ENCODE peak calls at places on chromosomes 11 and 22, in nine cellular contexts. H, R, N, F, C, J, A, Y and G are unnamed samples.

GRCh38 chr22:45550416-45550815 is 47.7 kb downstream of the FBLN1 start:
- DNase-seq in H (no peak), R (no peak), N (no peak), F (no peak), C (no peak), J (no peak), A (no peak), Y (no peak), G (no peak)

GRCh38 chr11:7512525-7513209 is 1.1 kb upstream of the PPFIBP2 start:
- DNase-seq in H (no peak), R (peak; percentile 68), N (peak; percentile 68), F (peak; percentile 80), C (peak; percentile 49), J (peak; percentile 79), A (no peak), Y (no peak), G (peak; percentile 77)

GRCh38 chr11:20070459-20070858 is 89.8 kb downstream of the DBX1 start:
- DNase-seq in H (no peak), R (no peak), N (no peak), F (no peak), C (peak; percentile 79), J (no peak), A (no peak), Y (peak; percentile 52), G (no peak)

GRCh38 chr11:45644981-45645889 is 20.2 kb downstream of the CHST1 start:
- DNase-seq in H (peak; percentile 0), R (no peak), N (no peak), F (no peak), C (no peak), J (no peak), A (no peak), Y (no peak), G (no peak)

GRCh38 chr22:37390075-37390474 is 37.2 kb downstream of the ELFN2 start:
- DNase-seq in H (no peak), R (no peak), N (no peak), F (no peak), C (no peak), J (no peak), A (no peak), Y (no peak), G (no peak)

GRCh38 chr11:10564692-10565318 is 3.7 kb downstream of the LYVE1 start:
- DNase-seq in H (no peak), R (no peak), N (no peak), F (no peak), C (peak; percentile 48), J (no peak), A (no peak), Y (no peak), G (no peak)

GRCh38 chr11:117075186-117075585 is 23.0 kb downstream of the SIK3 start:
- DNase-seq in H (no peak), R (no peak), N (no peak), F (no peak), C (no peak), J (no peak), A (peak; percentile 75), Y (peak; percentile 59), G (no peak)

GRCh38 chr11:68266121-68266891 is 5.5 kb downstream of the C11orf24 start:
- DNase-seq in H (no peak), R (no peak), N (no peak), F (peak; percentile 53), C (no peak), J (peak; percentile 67), A (no peak), Y (no peak), G (no peak)

GRCh38 chr22:35334010-35334409 is 34.3 kb downstream of the TOM1 start:
- DNase-seq in H (no peak), R (no peak), N (no peak), F (no peak), C (no peak), J (peak; percentile 61), A (no peak), Y (no peak), G (no peak)

GRCh38 chr11:119319136-119319701 is 2.3 kb upstream of the MCAM start:
- DNase-seq in H (no peak), R (no peak), N (no peak), F (no peak), C (no peak), J (no peak), A (no peak), Y (no peak), G (no peak)

GRCh38 chr11:119319702-119320592 is 3.0 kb upstream of the MCAM start:
- DNase-seq in H (peak; percentile 83), R (no peak), N (no peak), F (no peak), C (no peak), J (no peak), A (no peak), Y (no peak), G (no peak)

GRCh38 chr11:119317592-119318239 is 786 bp upstream of the MCAM start:
- DNase-seq in H (no peak), R (no peak), N (no peak), F (no peak), C (peak; percentile 27), J (no peak), A (peak; percentile 80), Y (no peak), G (no peak)

GRCh38 chr11:119316729-119317591 is at the start of gene MCAM:
- DNase-seq in H (peak; percentile 81), R (no peak), N (peak; percentile 47), F (no peak), C (peak; percentile 33), J (peak; percentile 58), A (no peak), Y (no peak), G (no peak)

DNA sequence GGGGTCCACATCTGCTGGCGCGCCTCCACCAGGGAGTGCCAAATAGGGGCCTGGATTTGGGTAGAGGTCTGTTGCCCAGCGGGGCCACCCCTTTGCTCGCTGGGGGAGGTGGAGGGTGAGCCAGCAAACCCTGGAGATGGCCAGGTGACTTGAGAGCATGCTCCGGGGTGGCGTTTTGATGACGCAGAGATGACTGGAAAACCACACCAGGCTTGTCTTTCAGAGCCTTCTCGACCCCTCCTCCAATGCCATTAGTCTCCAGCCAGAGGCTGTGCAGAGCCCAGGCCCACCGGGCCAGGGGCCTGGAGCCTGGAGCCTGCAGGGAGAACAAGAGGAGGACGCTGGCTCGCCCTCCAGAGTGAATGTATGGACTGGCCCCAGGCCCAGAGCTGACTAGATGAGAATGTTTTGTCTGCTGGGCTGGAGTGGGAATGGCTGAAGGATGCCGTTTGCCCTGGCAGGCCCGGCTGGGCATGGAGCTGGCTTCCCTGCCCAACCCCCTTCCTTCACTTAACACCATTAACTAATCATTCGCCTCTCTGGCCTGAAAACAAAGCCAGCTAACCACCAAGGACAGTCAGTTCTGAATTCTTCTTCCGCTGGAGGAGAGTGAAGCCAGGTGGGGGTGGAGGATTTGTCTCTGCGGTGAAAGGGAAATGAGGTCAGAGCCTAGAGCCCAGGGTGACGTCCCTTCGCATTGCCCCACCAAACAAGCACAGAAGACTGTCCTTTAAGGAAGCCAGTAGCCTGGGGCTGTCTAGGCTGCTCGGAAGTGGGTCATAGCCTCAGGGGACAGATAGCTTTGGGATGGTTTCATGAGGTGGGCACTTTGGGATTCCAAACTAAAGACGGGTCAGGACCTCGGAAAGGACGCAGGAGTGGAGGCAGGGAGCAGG is 1.6 kb upstream of the MCAM start:
- DNase-seq in H (peak; percentile 57), R (no peak), N (no peak), F (peak; percentile 64), C (peak; percentile 62), J (peak; percentile 75), A (peak; percentile 93), Y (peak; percentile 71), G (no peak)
- TF ChIP-seq CTCF in H (no peak), R (no peak), N (no peak), F (no peak), C (no peak), J (no peak), A (no peak), Y (no peak), G (no peak)

GRCh38 chr11:70662691-70663098 is 264.4 kb downstream of the CTTN start:
- DNase-seq in H (no peak), R (no peak), N (no peak), F (no peak), C (no peak), J (no peak), A (no peak), Y (no peak), G (no peak)

GRCh38 chr11:70663815-70664214 is 265.5 kb downstream of the CTTN start:
- DNase-seq in H (no peak), R (no peak), N (no peak), F (no peak), C (no peak), J (no peak), A (no peak), Y (no peak), G (no peak)

GRCh38 chr11:70661763-70662501 is 263.6 kb downstream of the CTTN start:
- DNase-seq in H (peak; percentile 72), R (no peak), N (no peak), F (no peak), C (no peak), J (no peak), A (no peak), Y (peak; percentile 11), G (no peak)

GRCh38 chr11:70660059-70660888 is 261.9 kb downstream of the CTTN start:
- DNase-seq in H (no peak), R (no peak), N (no peak), F (no peak), C (no peak), J (no peak), A (no peak), Y (no peak), G (no peak)

DNA sequence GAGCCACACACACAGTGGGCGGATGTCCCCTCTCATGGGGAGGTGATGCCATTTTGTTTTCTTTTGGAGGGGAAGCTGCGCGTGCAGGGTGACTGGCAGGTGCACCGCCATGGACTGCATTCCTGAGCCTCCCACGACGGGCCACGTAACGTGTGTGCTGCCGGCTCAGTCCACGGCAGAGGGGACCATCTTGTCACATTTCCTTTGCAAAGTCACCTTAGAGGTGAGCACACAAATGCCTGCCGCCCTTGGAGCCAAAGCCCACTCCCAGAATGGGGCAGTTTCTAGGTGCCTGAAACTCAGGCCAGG is 262.5 kb downstream of the CTTN start:
- DNase-seq in H (no peak), R (no peak), N (no peak), F (no peak), C (no peak), J (no peak), A (no peak), Y (no peak), G (no peak)
- H3K4me3 ChIP-seq in H (peak overlapping the region; percentile 57), R (no peak overlapping the region), N (no peak overlapping the region), F (no peak overlapping the region), C (no peak overlapping the region), J (no peak overlapping the region), A (no peak overlapping the region), Y (no peak overlapping the region), G (no peak overlapping the region)

GRCh38 chr11:119095066-119095880 is 6.4 kb downstream of the DPAGT1 start:
- DNase-seq in H (peak; percentile 99), R (peak; percentile 100), N (peak; percentile 98), F (peak; percentile 99), C (peak; percentile 100), J (peak; percentile 99), A (peak; percentile 98), Y (peak; percentile 97), G (peak; percentile 99)
- TF ChIP-seq CTCF in H (no peak), R (no peak), N (peak; percentile 26), F (peak; percentile 31), C (peak; percentile 4), J (no peak), A (no peak), Y (no peak), G (no peak)

DNA sequence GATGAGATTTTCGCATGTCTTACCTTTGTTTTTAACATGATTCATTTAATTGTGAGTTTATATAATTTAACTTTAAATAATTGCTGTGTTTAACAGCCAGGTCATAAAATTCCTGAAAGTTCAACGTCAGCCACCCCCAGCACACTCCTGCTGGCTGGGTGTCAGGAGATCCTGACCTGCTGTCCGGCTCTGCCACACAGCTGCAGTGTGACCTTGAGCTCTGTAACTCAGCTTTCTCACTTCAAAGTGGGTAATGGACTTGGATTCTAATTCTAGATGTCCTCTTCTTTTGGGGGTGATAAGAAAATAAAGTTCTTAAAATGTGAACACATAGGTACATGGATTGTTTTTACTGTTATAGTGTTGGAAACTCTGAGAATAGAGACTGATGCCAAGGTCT is 10.9 kb downstream of the VPS26B start:
- DNase-seq in H (no peak), R (no peak), N (peak; percentile 62), F (no peak), C (no peak), J (no peak), A (no peak), Y (no peak), G (no peak)
- H3K4me3 ChIP-seq in H (no peak overlapping the region), R (no peak overlapping the region), N (no peak overlapping the region), F (no peak overlapping the region), C (no peak overlapping the region), J (no peak overlapping the region), A (no peak overlapping the region), Y (no peak overlapping the region), G (no peak overlapping the region)